ENCODE peak calls at places on chromosomes 2 and 18, in eight cellular contexts. B is T-helper 2 cell; W is foreskin fibroblast; Q is CD8-positive, alpha-beta memory T cell; K is NCI-H2081; J is Kasumi-1; X is KBM-7; Y is sigmoid colon. T is an unnamed sample.
A peak's percentile ranks its signal among the peaks of the same experiment; 100 is the strongest.

GRCh38 chr2:23684540-23685176 is 242.3 kb downstream of the ATAD2B start:
- DNase-seq in J (peak; percentile 18), Y (no peak), K (no peak), Q (no peak), B (no peak), X (peak; percentile 24), W (no peak), T (no peak)

GRCh38 chr2:156748238-156748637 is 312.1 kb downstream of the GPD2 start:
- DNase-seq in X (no peak), Y (no peak), W (no peak), Q (no peak), J (no peak), K (no peak), B (no peak), T (no peak)

GRCh38 chr18:49616618-49617328 is 54.9 kb downstream of the LIPG start:
- DNase-seq in K (no peak), B (no peak), Y (no peak), W (no peak), J (no peak), X (no peak), Q (no peak), T (no peak)

GRCh38 chr2:42486145-42486906 is 7.5 kb downstream of the KCNG3 start:
- DNase-seq in J (no peak), W (no peak), X (no peak), Q (no peak), Y (no peak), B (no peak), K (no peak), T (no peak)

GRCh38 chr2:164514491-164514890 is 106.8 kb downstream of the GRB14 start:
- DNase-seq in K (peak; percentile 7), J (no peak), B (no peak), W (no peak), Q (no peak), Y (no peak), X (no peak), T (no peak)

GRCh38 chr2:126399001-126399400 is 257.0 kb upstream of the GYPC start:
- DNase-seq in B (no peak), Q (no peak), W (no peak), X (peak; percentile 8), J (no peak), K (no peak), Y (no peak), T (no peak)

GRCh38 chr2:114001152-114001551 is 111.3 kb downstream of the ACTR3 start:
- DNase-seq in K (no peak), B (no peak), W (no peak), J (no peak), X (no peak), Q (no peak), Y (no peak), T (no peak)

GRCh38 chr2:112692496-112692911 is 28.3 kb upstream of the NT5DC4 start:
- DNase-seq in K (no peak), Q (peak; percentile 27), X (peak; percentile 93), Y (no peak), J (peak; percentile 17), B (peak; percentile 12), W (peak; percentile 96), T (peak; percentile 81)

GRCh38 chr2:168541887-168542286 is 85.8 kb downstream of the CERS6 start:
- DNase-seq in Y (no peak), J (peak; percentile 22), K (no peak), X (no peak), B (no peak), W (no peak), Q (no peak), T (no peak)

GRCh38 chr2:64453710-64454315 is at the start of gene LGALSL:
- DNase-seq in Y (peak; percentile 86), J (peak; percentile 47), K (peak; percentile 53), X (peak; percentile 53), W (peak; percentile 18), Q (peak; percentile 6), B (no peak), T (no peak)

GRCh38 chr2:122255924-122256323 is 500.5 kb downstream of the TSN start:
- DNase-seq in J (no peak), B (no peak), Y (no peak), X (no peak), K (no peak), Q (no peak), W (no peak), T (no peak)

GRCh38 chr2:28588231-28588725 is 92.4 kb downstream of the PLB1 start:
- DNase-seq in B (no peak), K (no peak), W (no peak), X (no peak), Q (no peak), J (peak; percentile 4), Y (peak; percentile 36), T (no peak)